ENCODE peak calls at places on chromosome 18, in ten cellular contexts. G, C, L, D, W, V, Q, P, Y and R are unnamed samples.

GRCh38 chr18:58451972-58452334 is 176.9 kb downstream of the ALPK2 start:
- DNase-seq in L (no peak), W (no peak), G (no peak), C (no peak), V (no peak), P (no peak), Q (no peak), D (no peak), Y (no peak), R (no peak)

GRCh38 chr18:43620936-43621335 is 343.6 kb upstream of the SYT4 start:
- DNase-seq in V (peak; percentile 8), W (no peak), P (peak; percentile 20), Y (no peak), G (peak; percentile 12), D (no peak), L (no peak), C (no peak), Q (no peak), R (peak; percentile 5)

GRCh38 chr18:40234217-40234616 is 1720.8 kb upstream of the PIK3C3 start:
- DNase-seq in P (no peak), W (no peak), V (no peak), Q (no peak), D (no peak), L (no peak), Y (no peak), C (no peak), G (no peak), R (no peak)

GRCh38 chr18:55337908-55338521 is 250.0 kb downstream of the TCF4 start:
- DNase-seq in Q (no peak), C (peak; percentile 34), D (peak; percentile 43), G (peak; percentile 27), Y (no peak), L (peak; percentile 46), P (no peak), W (peak; percentile 38), V (no peak), R (no peak)

GRCh38 chr18:30487962-30488361 is 554.6 kb downstream of the DSC3 start:
- DNase-seq in D (no peak), P (peak; percentile 32), L (no peak), W (no peak), G (peak; percentile 66), C (no peak), Y (no peak), Q (no peak), V (no peak), R (no peak)

GRCh38 chr18:13252696-13253410 is 34.3 kb downstream of the LDLRAD4 start:
- DNase-seq in Y (no peak), C (no peak), L (no peak), D (no peak), W (peak; percentile 5), P (no peak), Q (no peak), V (no peak), G (no peak), R (no peak)

GRCh38 chr18:25658476-25658875 is 306.5 kb upstream of the ZNF521 start:
- DNase-seq in Q (no peak), V (no peak), C (no peak), D (no peak), P (no peak), Y (no peak), G (no peak), L (no peak), W (no peak), R (no peak)

GRCh38 chr18:80050797-80051196 is 16.6 kb downstream of the RBFA start:
- DNase-seq in Y (no peak), P (no peak), W (no peak), D (no peak), L (no peak), G (no peak), C (no peak), Q (no peak), V (no peak), R (no peak)

GRCh38 chr18:13446024-13446423 is 227.5 kb downstream of the LDLRAD4 start:
- DNase-seq in C (no peak), W (no peak), P (no peak), L (no peak), Y (no peak), G (no peak), D (no peak), V (no peak), Q (no peak), R (no peak)

GRCh38 chr18:48032876-48033769 is 102.7 kb upstream of the SMAD2 start:
- DNase-seq in W (peak; percentile 18), G (peak; percentile 84), C (no peak), V (no peak), Y (no peak), Q (no peak), P (peak; percentile 75), L (peak; percentile 6), D (no peak), R (no peak)

GRCh38 chr18:80200932-80201672 is 46.2 kb downstream of the PARD6G start:
- DNase-seq in D (no peak), G (no peak), Y (no peak), Q (no peak), C (no peak), L (no peak), P (no peak), W (no peak), V (no peak), R (no peak)

GRCh38 chr18:26307161-26307773 is 81.0 kb downstream of the TAF4B start:
- DNase-seq in C (no peak), V (peak; percentile 36), G (peak; percentile 26), P (peak; percentile 45), L (no peak), W (no peak), Q (no peak), Y (peak; percentile 51), D (no peak), R (peak; percentile 29)

GRCh38 chr18:8777846-8778245 is 72.5 kb downstream of the MTCL1 start:
- DNase-seq in L (no peak), Y (no peak), Q (no peak), W (no peak), G (no peak), V (no peak), C (no peak), P (peak; percentile 38), D (no peak), R (no peak)

GRCh38 chr18:32552421-32553030 is 81.8 kb upstream of the GAREM1 start:
- DNase-seq in C (peak; percentile 12), L (no peak), G (peak; percentile 39), Q (no peak), W (peak; percentile 34), D (peak; percentile 51), V (peak; percentile 34), Y (peak; percentile 33), P (peak; percentile 59), R (peak; percentile 47)

GRCh38 chr18:44568986-44569385 is 111.7 kb upstream of the SETBP1 start:
- DNase-seq in G (no peak), Y (no peak), W (no peak), Q (no peak), D (no peak), P (peak; percentile 39), V (no peak), L (no peak), C (no peak), R (no peak)

GRCh38 chr18:76970749-76971148 is 148.4 kb downstream of the ZNF236 start:
- DNase-seq in G (no peak), L (no peak), W (no peak), P (no peak), D (no peak), Y (no peak), Q (no peak), V (no peak), C (no peak), R (no peak)

GRCh38 chr18:61870151-61870550 is 22.7 kb downstream of the RNF152 start:
- DNase-seq in P (no peak), G (no peak), V (no peak), Q (no peak), L (no peak), W (no peak), Y (no peak), D (no peak), C (no peak), R (no peak)

GRCh38 chr18:67425724-67426123 is 90.8 kb downstream of the DSEL start:
- DNase-seq in V (peak; percentile 2), W (no peak), G (peak; percentile 98), Y (no peak), D (no peak), L (no peak), P (peak; percentile 97), C (no peak), Q (no peak), R (no peak)

GRCh38 chr18:46856975-46857374 is 60.3 kb downstream of the PIAS2 start:
- DNase-seq in L (no peak), W (no peak), Q (no peak), C (no peak), V (no peak), D (no peak), Y (no peak), P (no peak), G (no peak), R (no peak)
- TF ChIP-seq CTCF in L (no peak), W (no peak), Q (no peak), C (no peak), V (no peak), D (no peak), Y (no peak), P (no peak), G (no peak), R (no peak)

GRCh38 chr18:28045880-28046279 is 131.1 kb downstream of the CDH2 start:
- DNase-seq in Y (no peak), L (no peak), Q (no peak), G (peak; percentile 68), W (no peak), C (no peak), D (no peak), P (no peak), V (no peak), R (no peak)
- TF ChIP-seq CTCF in Y (no peak), L (no peak), Q (no peak), G (no peak), W (no peak), C (no peak), D (no peak), P (no peak), V (no peak), R (no peak)

DNA sequence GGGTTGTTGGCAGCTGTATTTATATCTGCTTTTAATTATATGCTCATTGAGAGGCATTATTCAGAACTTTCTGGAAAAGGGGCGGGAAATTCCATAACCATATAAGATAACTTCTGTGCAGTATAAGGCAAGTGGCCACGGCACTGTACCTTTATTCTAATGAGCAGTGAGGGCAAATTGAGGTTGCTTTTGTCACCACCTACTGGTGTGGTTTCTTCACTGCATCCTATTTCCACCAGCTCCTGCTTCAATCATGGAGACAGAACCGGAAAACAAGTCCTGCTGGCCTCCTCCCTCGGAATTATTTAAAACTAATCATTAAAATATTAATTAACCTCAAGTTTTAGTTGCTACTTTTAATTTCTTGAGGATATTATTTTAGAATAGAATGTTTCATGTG is 759.4 kb downstream of the CBLN2 start:
- DNase-seq in P (no peak), V (no peak), Q (no peak), G (no peak), Y (no peak), W (no peak), D (no peak), C (no peak), L (no peak), R (peak; percentile 4)
- TF ChIP-seq CTCF in P (peak; percentile 19), V (no peak), Q (no peak), G (peak; percentile 44), Y (peak; percentile 55), W (no peak), D (no peak), C (no peak), L (no peak), R (peak; percentile 40)

DNA sequence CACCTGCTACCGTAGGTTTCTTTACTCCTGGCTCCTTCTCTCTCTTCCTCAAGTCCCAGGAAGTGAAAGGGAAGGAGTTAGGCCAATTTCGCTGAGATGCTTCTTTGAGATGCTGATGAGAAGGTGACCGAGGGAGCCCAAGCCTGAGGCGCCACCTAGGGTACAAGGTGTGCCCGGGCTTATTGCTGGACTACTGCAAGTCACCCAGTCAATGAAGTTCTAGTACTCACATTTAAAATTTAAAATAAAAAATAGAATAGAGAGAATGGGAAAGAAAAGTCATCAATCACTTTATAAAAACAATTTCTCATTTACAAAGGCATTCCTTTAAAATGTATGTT is 45.3 kb downstream of the ACAA2 start:
- DNase-seq in V (peak; percentile 7), C (peak; percentile 27), Q (no peak), L (no peak), W (no peak), D (no peak), G (peak; percentile 50), P (peak; percentile 65), Y (peak; percentile 35), R (peak; percentile 61)
- TF ChIP-seq CTCF in V (peak; percentile 49), C (peak; percentile 46), Q (peak; percentile 59), L (no peak), W (no peak), D (no peak), G (peak; percentile 66), P (peak; percentile 95), Y (peak; percentile 75), R (peak; percentile 60)